ENCODE peak calls at places on chromosomes 4 and X, in five cellular contexts. S is H1, I is K562, N is HepG2, Y is GM12878. D is an unnamed sample.

GRCh38 chr4:1299301-1299860 is 9.7 kb downstream of the MAEA start:
- DNase-seq in S (no peak), I (no peak), N (no peak), Y (no peak), D (no peak)

GRCh38 chr4:149409186-149410056 is 406.2 kb downstream of the IQCM start:
- DNase-seq in S (no peak), I (no peak), N (no peak), Y (no peak), D (no peak)

GRCh38 chr4:8846864-8847263 is 24.8 kb downstream of the HMX1 start:
- DNase-seq in Y (no peak), N (no peak), I (no peak), S (no peak), D (no peak)

GRCh38 chrX:125998432-125998831 is 167.7 kb downstream of the DCAF12L2 start:
- DNase-seq in Y (no peak), N (no peak), S (no peak), I (no peak), D (peak; percentile 42)

GRCh38 chrX:18890724-18891560 is 93.0 kb downstream of the PHKA2 start:
- DNase-seq in N (no peak), I (no peak), S (no peak), Y (no peak), D (no peak)

GRCh38 chr4:6706173-6706572 is 3.5 kb downstream of the MRFAP1L1 start:
- DNase-seq in Y (no peak), N (no peak), S (no peak), I (no peak), D (no peak)

GRCh38 chrX:54447461-54447860 is 7.3 kb downstream of the TSR2 start:
- DNase-seq in N (no peak), I (no peak), S (no peak), Y (no peak), D (peak; percentile 45)

GRCh38 chr4:145546556-145546955 is 64.9 kb downstream of the SMAD1 start:
- DNase-seq in S (no peak), I (no peak), Y (no peak), N (no peak), D (no peak)

GRCh38 chrX:54710920-54711319 is 87.1 kb downstream of the ITIH6 start:
- DNase-seq in I (no peak), N (no peak), Y (no peak), S (no peak), D (no peak)

GRCh38 chr4:75158451-75158850 is 225.5 kb downstream of the PARM1 start:
- DNase-seq in S (no peak), Y (no peak), I (no peak), N (no peak), D (no peak)

GRCh38 chr4:106481801-106482200 is 113.2 kb upstream of the GIMD1 start:
- DNase-seq in N (no peak), S (no peak), Y (no peak), I (no peak), D (no peak)

GRCh38 chr4:1973218-1973617 is 35.6 kb downstream of the NELFA start:
- DNase-seq in I (no peak), S (no peak), N (no peak), Y (no peak), D (no peak)

DNA sequence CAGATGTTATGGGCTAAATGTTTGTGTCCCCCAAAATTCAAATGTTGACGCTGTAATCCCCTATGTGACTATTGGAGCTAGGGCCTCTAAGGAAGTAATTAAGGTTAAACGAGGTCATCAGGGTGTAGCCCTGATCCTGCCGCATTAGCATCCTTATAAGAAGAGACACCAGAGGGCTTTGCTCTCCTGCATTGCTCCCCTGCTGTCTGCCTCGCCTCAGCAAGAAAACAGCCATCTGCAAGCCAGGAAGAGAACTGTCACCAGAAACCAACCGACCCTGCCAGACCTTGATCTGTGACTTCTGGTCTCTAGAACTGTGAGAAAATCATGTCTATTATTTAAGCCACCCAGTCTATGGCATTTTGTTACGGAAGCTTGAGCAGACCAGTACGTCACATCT is 331.9 kb downstream of the DCTD start:
- DNase-seq in Y (no peak), I (no peak), S (peak; percentile 44), N (no peak), D (peak; percentile 80)
- TF ChIP-seq EZH2 in Y (no peak), I (no peak), S (no peak), N (no peak), D (no peak)

GRCh38 chrX:816411-816810 is 185.8 kb downstream of the SHOX start:
- DNase-seq in S (no peak), I (no peak), N (no peak), Y (no peak), D (no peak)

GRCh38 chrX:817759-818158 is 187.2 kb downstream of the SHOX start:
- DNase-seq in N (no peak), Y (no peak), I (no peak), S (no peak), D (no peak)

GRCh38 chrX:821311-822178 is 191.0 kb downstream of the SHOX start:
- DNase-seq in N (no peak), I (no peak), Y (no peak), S (no peak), D (no peak)

GRCh38 chrX:819684-820083 is 189.1 kb downstream of the SHOX start:
- DNase-seq in S (no peak), Y (no peak), N (no peak), I (no peak), D (peak; percentile 17)
- H3K27ac ChIP-seq in S (no peak overlapping the region), Y (no peak overlapping the region), N (no peak overlapping the region), I (no peak overlapping the region), D (no peak overlapping the region)

GRCh38 chr4:55125087-55125721 is at the start of gene KDR:
- DNase-seq in S (no peak), N (no peak), Y (no peak), I (peak; percentile 13), D (peak; percentile 90)
- TF ChIP-seq CREB1 in S (no peak), N (no peak), Y (no peak), I (no peak), D (no peak)

GRCh38 chr4:186104114-186104894 is at the start of gene FAM149A:
- DNase-seq in S (no peak), I (no peak), N (no peak), Y (no peak), D (peak; percentile 83)

GRCh38 chr4:186102931-186103330 is 1.6 kb upstream of the FAM149A start:
- DNase-seq in S (no peak), N (no peak), Y (no peak), I (no peak), D (no peak)

GRCh38 chr4:186105721-186106335 is 1.3 kb downstream of the FAM149A start:
- DNase-seq in N (no peak), I (no peak), S (no peak), Y (no peak), D (peak; percentile 35)

GRCh38 chr4:186108391-186108790 is 3.9 kb downstream of the FAM149A start:
- DNase-seq in Y (no peak), I (no peak), S (no peak), N (no peak), D (no peak)

DNA sequence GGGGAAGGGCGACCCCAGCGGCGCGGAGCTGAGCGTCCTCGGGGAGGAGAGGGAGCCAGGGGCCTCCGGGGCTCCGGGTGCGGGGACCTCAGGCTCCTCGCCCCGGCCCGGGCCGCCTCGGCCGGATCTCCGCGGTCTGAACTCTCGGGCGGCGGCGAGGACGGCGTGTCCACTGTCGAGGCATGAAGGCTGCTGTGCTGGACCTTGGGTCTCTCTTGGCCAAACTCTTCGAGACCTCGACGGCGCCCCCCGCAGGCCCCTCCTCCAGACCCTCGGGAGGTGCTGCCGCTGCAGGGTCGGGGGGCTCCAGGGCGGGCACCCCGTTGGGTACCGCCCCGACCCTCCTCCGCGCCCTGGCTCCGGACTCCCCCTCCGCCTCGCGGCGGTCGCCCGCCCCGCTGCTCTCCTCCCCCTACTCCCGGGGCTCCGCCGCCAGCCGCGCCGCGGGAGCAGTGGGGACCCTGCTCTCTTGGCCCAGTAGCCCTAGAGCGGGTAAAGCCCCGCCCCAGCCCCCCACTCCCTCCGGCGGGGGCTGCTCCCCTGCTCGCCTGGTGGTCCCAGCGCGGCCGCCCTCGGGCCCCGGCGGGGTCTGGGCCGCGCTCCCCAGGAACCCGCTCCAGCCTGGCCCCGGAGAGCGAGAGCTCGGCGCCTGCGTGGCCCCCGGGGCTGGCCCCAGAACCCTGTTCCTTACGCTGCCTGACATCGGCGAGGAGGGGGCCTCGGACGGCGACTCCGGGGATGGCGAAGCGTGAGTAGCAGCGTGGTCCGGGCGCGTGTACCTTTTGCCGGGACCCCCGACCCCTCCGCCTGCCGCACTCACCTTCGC is 604 bp downstream of the FAM149A start:
- DNase-seq in S (no peak), Y (no peak), I (no peak), N (no peak), D (peak; percentile 52)
- TF ChIP-seq EZH2 in S (peak; percentile 48), Y (no peak), I (no peak), N (no peak), D (no peak)

DNA sequence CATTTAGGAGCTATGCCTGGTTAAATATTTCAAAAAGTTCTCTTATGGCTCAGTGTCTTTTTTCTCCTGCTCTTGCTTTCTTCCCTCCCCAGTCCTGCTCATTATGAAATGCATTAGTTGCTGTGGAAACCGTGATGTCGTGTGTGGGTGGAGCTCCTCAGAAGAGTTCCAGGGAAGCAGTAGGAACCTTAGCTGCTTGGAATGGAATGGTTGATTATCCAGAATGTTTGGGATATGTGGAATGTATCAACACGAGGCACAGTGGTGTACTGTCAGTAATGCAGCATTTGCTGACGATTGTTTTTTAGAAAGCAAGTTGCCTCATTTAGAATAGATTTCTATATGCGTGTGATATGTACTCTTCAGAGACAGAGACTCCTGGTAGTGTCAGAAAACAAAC is 333.2 kb downstream of the ARHGAP10 start:
- DNase-seq in S (no peak), Y (no peak), N (no peak), I (no peak), D (no peak)
- H3K27ac ChIP-seq in S (no peak overlapping the region), Y (no peak overlapping the region), N (no peak overlapping the region), I (no peak overlapping the region), D (no peak overlapping the region)

GRCh38 chr4:123014038-123014437 is 91.6 kb upstream of the NUDT6 start:
- DNase-seq in Y (no peak), S (no peak), N (no peak), I (no peak), D (no peak)
- TF ChIP-seq CREB1 in Y (no peak), S (no peak), N (no peak), I (no peak), D (no peak)